ENCODE peak calls at places on chromosomes 5 and 9, in eight cellular contexts. N is fibroblast of lung, Y is lower leg skin, O is endothelial cell of umbilical vein, V is A673, M is stomach, B is thoracic aorta, C is hepatocyte. D is an unnamed sample.

GRCh38 chr5:149310947-149311675 is 34.2 kb upstream of the GRPEL2 start:
- DNase-seq in Y (no peak), N (peak), B (no peak), M (no peak), C (peak), O (peak), V (peak), D (peak)

GRCh38 chr5:66939094-66939493 is 257.5 kb downstream of the CD180 start:
- DNase-seq in M (no peak), B (no peak), O (no peak), N (no peak), C (no peak), Y (no peak), V (no peak), D (no peak)

GRCh38 chr9:70590264-70590646 is 175.8 kb upstream of the KLF9 start:
- DNase-seq in O (peak), C (no peak), V (no peak), M (no peak), B (no peak), N (peak), Y (no peak), D (no peak)

GRCh38 chr5:132456553-132457361 is 33.8 kb downstream of the IRF1 start:
- DNase-seq in V (peak), O (peak), M (peak), N (no peak), B (no peak), C (no peak), Y (peak), D (no peak)

GRCh38 chr9:23824241-23825142 is 1.5 kb downstream of the ELAVL2 start:
- DNase-seq in B (no peak), M (no peak), O (no peak), V (no peak), N (no peak), C (peak), Y (no peak), D (no peak)

GRCh38 chr9:35904966-35905781 is 828 bp upstream of the HRCT1 start:
- DNase-seq in B (no peak), Y (no peak), C (no peak), V (no peak), M (no peak), N (no peak), O (no peak), D (no peak)

GRCh38 chr5:1110260-1110929 is 1.5 kb downstream of the SLC12A7 start:
- DNase-seq in O (no peak), M (peak), Y (no peak), N (no peak), B (no peak), V (no peak), C (no peak), D (no peak)

GRCh38 chr5:124289641-124290201 is 456.7 kb downstream of the ZNF608 start:
- DNase-seq in M (peak), C (no peak), V (no peak), O (no peak), B (no peak), N (no peak), Y (no peak), D (no peak)

GRCh38 chr5:119269061-119269579 is 86.7 kb upstream of the TNFAIP8 start:
- DNase-seq in N (peak), V (peak), C (peak), B (no peak), M (peak), O (peak), Y (no peak), D (no peak)

GRCh38 chr9:89993678-89994630 is 389.1 kb downstream of the GADD45G start:
- DNase-seq in O (no peak), B (no peak), V (no peak), M (no peak), N (no peak), Y (peak), C (peak), D (no peak)

GRCh38 chr9:34624475-34624984 is 4.2 kb upstream of the DCTN3 start:
- DNase-seq in M (no peak), V (no peak), N (no peak), O (no peak), C (no peak), Y (no peak), B (no peak), D (no peak)

GRCh38 chr9:33814816-33815215 is 2.1 kb upstream of the UBE2R2 start:
- DNase-seq in V (no peak), N (no peak), B (no peak), M (no peak), O (peak), Y (no peak), C (no peak), D (no peak)

GRCh38 chr5:146640285-146640896 is 124.4 kb upstream of the GPR151 start:
- DNase-seq in B (no peak), O (no peak), Y (no peak), C (peak), V (no peak), M (no peak), N (no peak), D (no peak)

GRCh38 chr5:177336112-177336511 is 15.4 kb downstream of the LMAN2 start:
- DNase-seq in O (peak), M (no peak), B (no peak), C (no peak), N (peak), V (peak), Y (no peak), D (no peak)
- TF ChIP-seq CTCF in O (peak), M (no peak), B (no peak), C (peak), N (peak), V (no peak), Y (no peak), D (peak)

DNA sequence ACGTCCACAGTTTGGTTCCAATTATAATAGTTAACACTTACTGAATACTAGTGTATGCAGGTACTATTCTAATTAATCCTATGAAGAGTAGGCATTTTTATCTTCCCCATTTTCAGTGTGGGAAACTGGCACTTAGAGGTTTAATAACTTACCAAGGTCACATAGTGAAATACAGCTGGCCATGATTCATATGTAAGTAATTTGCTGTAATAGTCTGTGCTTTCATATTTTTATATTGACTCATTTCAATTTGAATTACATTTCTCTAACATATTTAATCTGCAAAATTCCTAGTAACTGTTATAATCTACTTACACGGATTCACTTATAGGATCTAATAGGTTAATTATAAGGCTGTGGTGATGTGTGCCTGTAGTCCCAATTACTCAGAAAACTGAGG is 19.4 kb downstream of the CCNH start:
- DNase-seq in O (peak), N (peak), V (peak), B (no peak), C (no peak), Y (no peak), M (no peak), D (no peak)
- H3K4me3 ChIP-seq in O (no peak), N (no peak), V (no peak), B (no peak), C (no peak), Y (no peak), M (no peak), D (no peak)

DNA sequence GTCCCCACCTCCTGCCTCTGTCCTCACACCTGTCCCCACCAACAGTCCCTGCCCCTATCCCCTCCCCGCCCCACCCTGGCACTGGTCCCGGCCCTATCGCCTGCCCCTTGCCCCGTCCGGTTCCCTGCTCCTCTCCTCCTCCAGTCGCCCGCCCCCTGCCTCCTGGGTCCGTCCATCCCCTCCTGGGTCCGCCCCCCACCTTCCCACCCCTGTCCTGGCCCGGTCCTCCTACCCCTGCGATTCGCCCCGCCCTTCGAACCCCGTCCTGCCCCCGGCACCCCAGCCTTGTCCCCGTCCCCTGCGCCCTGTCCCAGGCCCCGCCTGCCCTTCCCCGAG is 372 bp downstream of the EDF1 start:
- DNase-seq in B (no peak), V (no peak), N (no peak), Y (no peak), O (no peak), C (peak), M (peak), D (no peak)
- TF ChIP-seq CTCF in B (no peak), V (no peak), N (no peak), Y (no peak), O (no peak), C (no peak), M (no peak), D (no peak)

GRCh38 chr9:37921546-37922300 is 17.8 kb upstream of the SLC25A51 start:
- DNase-seq in M (no peak), V (no peak), N (no peak), B (no peak), Y (peak), O (no peak), C (no peak), D (no peak)
- H3K4me3 ChIP-seq in M (no peak), V (no peak), N (no peak), B (no peak), Y (no peak), O (no peak), C (no peak), D (no peak)

GRCh38 chr9:16039103-16039987 is 486.5 kb downstream of the CCDC171 start:
- DNase-seq in C (no peak), Y (no peak), M (no peak), B (no peak), N (peak), V (no peak), O (peak), D (no peak)
- TF ChIP-seq CTCF in C (no peak), Y (no peak), M (no peak), B (no peak), N (no peak), V (no peak), O (peak), D (peak)

DNA sequence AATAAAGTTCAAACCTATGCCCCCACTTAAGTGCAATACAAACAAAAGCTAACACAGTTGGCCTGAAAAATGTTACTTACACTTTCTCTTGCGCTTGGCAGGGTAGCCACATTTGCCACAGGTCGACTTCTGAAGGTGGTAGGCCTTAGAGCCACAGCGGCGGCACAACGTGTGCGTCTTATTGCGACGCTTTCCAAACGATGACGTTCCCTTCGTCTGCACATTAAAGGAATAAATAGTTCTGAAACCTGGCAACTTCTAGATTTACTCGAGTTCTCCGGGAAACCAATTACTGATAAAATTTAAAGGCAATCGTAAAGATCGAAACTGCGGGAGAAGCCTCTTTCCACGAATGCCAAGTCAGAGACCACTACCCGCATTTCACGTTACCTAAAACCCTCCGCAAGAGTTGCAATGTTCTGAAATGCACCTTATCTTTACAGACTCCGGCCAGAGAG is 602 bp downstream of the RPL37 start:
- DNase-seq in V (no peak), M (peak), O (peak), B (no peak), N (peak), C (peak), Y (no peak), D (no peak)
- H3K4me3 ChIP-seq in V (peak), M (peak), O (peak), B (peak), N (peak), C (peak), Y (peak), D (peak)

DNA sequence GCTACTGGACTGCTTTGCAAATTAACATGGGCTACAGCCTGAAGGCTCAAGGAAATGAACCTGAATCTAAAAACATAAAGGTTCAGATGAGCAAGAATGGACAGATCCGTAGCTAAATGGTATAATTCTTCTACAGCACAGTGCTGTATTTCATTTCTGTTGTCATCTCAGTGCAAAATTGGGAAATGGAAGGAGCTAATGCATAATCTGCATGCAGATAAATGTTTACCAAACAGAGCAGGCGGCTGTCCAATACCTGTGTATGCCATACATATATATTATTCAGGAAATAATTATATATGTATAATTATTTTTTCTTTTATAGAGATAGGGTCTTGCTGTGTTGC is 4.3 kb upstream of the HSPA9 start:
- DNase-seq in C (no peak), M (no peak), B (no peak), N (no peak), Y (no peak), V (no peak), O (no peak), D (no peak)
- TF ChIP-seq CTCF in C (no peak), M (no peak), B (no peak), N (no peak), Y (no peak), V (no peak), O (no peak), D (no peak)

GRCh38 chr9:91949946-91950664 is at the start of gene ROR2:
- DNase-seq in O (peak), N (peak), C (peak), M (peak), B (no peak), Y (peak), V (peak), D (no peak)

GRCh38 chr9:91951944-91952520 is 2.0 kb upstream of the ROR2 start:
- DNase-seq in C (no peak), Y (no peak), B (no peak), N (peak), M (no peak), V (no peak), O (no peak), D (no peak)

GRCh38 chr9:91958179-91958578 is 8.2 kb upstream of the ROR2 start:
- DNase-seq in N (no peak), Y (no peak), C (no peak), M (no peak), O (no peak), B (no peak), V (no peak), D (no peak)

GRCh38 chr9:91953723-91954122 is 3.7 kb upstream of the ROR2 start:
- DNase-seq in C (no peak), Y (no peak), V (no peak), N (no peak), M (no peak), O (no peak), B (no peak), D (no peak)

GRCh38 chr9:91954841-91955471 is 4.9 kb upstream of the ROR2 start:
- DNase-seq in O (peak), B (no peak), M (peak), Y (no peak), N (peak), C (peak), V (peak), D (peak)
- H3K4me3 ChIP-seq in O (no peak), B (no peak), M (no peak), Y (no peak), N (peak), C (no peak), V (no peak), D (peak)

GRCh38 chr5:13660072-13660471 is 284.4 kb downstream of the DNAH5 start:
- DNase-seq in C (no peak), V (no peak), O (peak), Y (no peak), N (no peak), B (no peak), M (no peak), D (no peak)
- TF ChIP-seq CTCF in C (peak), V (no peak), O (no peak), Y (no peak), N (no peak), B (no peak), M (no peak), D (no peak)

DNA sequence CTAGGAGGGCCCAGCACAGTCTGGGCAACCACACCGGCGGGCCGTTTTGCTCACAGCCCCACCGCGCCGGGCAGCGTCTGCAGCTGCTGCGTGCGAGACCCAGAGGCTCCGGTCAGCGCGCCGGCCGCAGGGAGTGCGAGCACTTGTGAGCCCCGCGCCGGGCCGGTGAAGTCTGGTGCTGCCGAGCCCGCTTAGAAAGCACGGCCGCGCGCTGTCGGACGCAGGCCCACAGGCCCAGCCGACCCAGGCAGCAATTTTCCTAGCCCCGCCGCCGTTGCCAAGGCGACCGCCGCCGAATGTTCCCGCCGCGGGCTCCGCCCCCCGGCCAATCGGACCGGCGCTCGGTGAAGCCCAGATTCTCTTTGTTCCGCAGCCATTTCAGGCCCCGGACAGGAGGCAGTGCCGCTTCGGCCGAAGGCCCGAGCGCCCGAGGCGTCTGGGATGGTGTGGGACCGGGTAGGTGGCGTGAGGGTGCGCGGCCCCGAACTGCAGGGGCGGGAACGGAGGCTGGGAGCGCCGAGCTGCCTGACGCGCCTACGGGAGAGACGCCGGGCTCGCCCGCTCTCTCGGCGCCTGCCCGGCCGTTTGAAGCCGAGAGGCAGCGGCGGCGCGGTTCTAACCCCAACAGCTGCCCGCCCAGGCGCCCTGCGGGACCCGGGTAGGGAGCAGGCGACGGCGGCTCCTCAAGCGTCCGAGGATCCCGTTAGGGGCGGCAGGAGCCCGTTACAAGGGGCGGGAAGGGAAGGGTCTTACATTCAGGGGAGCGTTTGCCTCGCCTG is at the start of gene TNPO1:
- DNase-seq in N (peak), V (peak), B (peak), M (peak), O (peak), C (peak), Y (peak), D (peak)
- H3K4me3 ChIP-seq in N (peak), V (peak), B (peak), M (peak), O (peak), C (peak), Y (peak), D (peak)

D was measured in HFF-Myc.